ENCODE peak calls at places on chromosome 15, in five cellular contexts. I is endothelial cell, X is tibial artery, V is gastrocnemius medialis, M is left lung. T is an unnamed sample.

GRCh38 chr15:67836477-67836876 is 3.4 kb downstream of the RNU6-1 start:
- DNase-seq in X (peak; percentile 69), M (no peak), V (no peak), I (peak; percentile 62), T (no peak)

GRCh38 chr15:77836116-77836798 is 203.5 kb upstream of the LINGO1 start:
- DNase-seq in V (no peak), X (peak; percentile 35), M (peak; percentile 19), I (no peak), T (no peak)

GRCh38 chr15:45715528-45715927 is 80.7 kb downstream of the SQOR start:
- DNase-seq in M (no peak), I (no peak), V (no peak), X (no peak), T (no peak)

GRCh38 chr15:68407141-68407885 is 24.6 kb downstream of the ITGA11 start:
- DNase-seq in I (no peak), V (no peak), X (peak; percentile 84), M (no peak), T (no peak)

GRCh38 chr15:52491460-52491859 is 37.2 kb downstream of the MYO5A start:
- DNase-seq in M (no peak), I (no peak), X (no peak), V (no peak), T (no peak)

GRCh38 chr15:68930268-68931022 is at the start of gene SPESP1:
- DNase-seq in M (peak; percentile 75), X (peak; percentile 75), V (peak; percentile 27), I (no peak), T (no peak)

GRCh38 chr15:60760646-60761504 is 281.9 kb upstream of the ICE2 start:
- DNase-seq in V (no peak), X (no peak), M (no peak), I (no peak), T (no peak)

GRCh38 chr15:85496551-85497545 is 116.4 kb downstream of the AKAP13 start:
- DNase-seq in V (no peak), I (no peak), X (no peak), M (no peak), T (no peak)

GRCh38 chr15:60912984-60913697 is 316.0 kb downstream of the RORA start:
- DNase-seq in I (no peak), V (peak; percentile 60), X (no peak), M (no peak), T (no peak)

GRCh38 chr15:38069001-38069400 is 134.6 kb downstream of the TMCO5A start:
- DNase-seq in V (no peak), I (no peak), X (no peak), M (peak; percentile 35), T (no peak)

GRCh38 chr15:57479005-57479404 is 102.7 kb downstream of the CGNL1 start:
- DNase-seq in M (no peak), I (no peak), V (no peak), X (no peak), T (no peak)

GRCh38 chr15:92316586-92317295 is 76.9 kb upstream of the ST8SIA2 start:
- DNase-seq in V (no peak), X (no peak), I (no peak), M (no peak), T (no peak)

GRCh38 chr15:89195836-89196235 is 25.5 kb downstream of the RLBP1 start:
- DNase-seq in M (no peak), I (no peak), V (no peak), X (peak; percentile 82), T (no peak)

GRCh38 chr15:90648137-90649070 is 68.7 kb upstream of the BLM start:
- DNase-seq in M (peak; percentile 86), V (peak; percentile 62), I (peak; percentile 54), X (peak; percentile 87), T (peak; percentile 74)

GRCh38 chr15:69540622-69541021 is 88.0 kb downstream of the RPLP1 start:
- DNase-seq in I (no peak), V (peak; percentile 48), X (no peak), M (no peak), T (no peak)

GRCh38 chr15:60589728-60590127 is 110.8 kb upstream of the ICE2 start:
- DNase-seq in X (no peak), I (no peak), V (no peak), M (no peak), T (no peak)

GRCh38 chr15:80567721-80568157 is 127.4 kb upstream of the ABHD17C start:
- DNase-seq in M (no peak), I (peak; percentile 64), V (peak; percentile 14), X (no peak), T (no peak)

GRCh38 chr15:62118446-62118964 is 46.6 kb downstream of the C2CD4B start:
- DNase-seq in X (no peak), V (no peak), M (no peak), I (no peak), T (no peak)

GRCh38 chr15:92772626-92773244 is 117.2 kb upstream of the FAM174B start:
- DNase-seq in M (no peak), I (no peak), V (no peak), X (no peak), T (no peak)

GRCh38 chr15:74458473-74458872 is 2.5 kb downstream of the UBL7 start:
- DNase-seq in M (no peak), V (no peak), X (no peak), I (no peak), T (no peak)

GRCh38 chr15:68387288-68388143 is 44.4 kb downstream of the ITGA11 start:
- DNase-seq in I (no peak), X (peak; percentile 46), M (no peak), V (no peak), T (no peak)

GRCh38 chr15:80494311-80494710 is 90.1 kb downstream of the ARNT2 start:
- DNase-seq in I (no peak), V (no peak), X (no peak), M (no peak), T (no peak)

GRCh38 chr15:82108489-82109078 is 62.8 kb upstream of the MEX3B start:
- DNase-seq in I (peak; percentile 89), X (no peak), M (peak; percentile 35), V (peak; percentile 49), T (no peak)

GRCh38 chr15:75904241-75904631 is 558 bp downstream of the FBXO22 start:
- DNase-seq in I (peak; percentile 37), M (peak; percentile 45), V (no peak), X (no peak), T (no peak)

GRCh38 chr15:65413760-65414144 is 9.0 kb downstream of the IGDCC4 start:
- DNase-seq in V (no peak), M (no peak), X (no peak), I (no peak), T (no peak)

GRCh38 chr15:65412556-65412955 is 10.2 kb downstream of the IGDCC4 start:
- DNase-seq in I (no peak), M (no peak), X (no peak), V (no peak), T (no peak)

GRCh38 chr15:65416845-65417416 is 5.8 kb downstream of the IGDCC4 start:
- DNase-seq in I (no peak), X (no peak), V (peak; percentile 79), M (no peak), T (no peak)

GRCh38 chr15:65413051-65413759 is 9.5 kb downstream of the IGDCC4 start:
- DNase-seq in X (no peak), M (no peak), V (no peak), I (no peak), T (no peak)

GRCh38 chr15:65414841-65415621 is 7.7 kb downstream of the IGDCC4 start:
- DNase-seq in V (peak; percentile 71), M (no peak), I (peak; percentile 55), X (no peak), T (no peak)
- TF ChIP-seq CTCF in V (no peak), M (no peak), I (no peak), X (no peak), T (no peak)

GRCh38 chr15:58677426-58677825 is 72.1 kb downstream of the ADAM10 start:
- DNase-seq in I (no peak), V (no peak), X (no peak), M (no peak), T (no peak)
- TF ChIP-seq CTCF in I (no peak), V (no peak), X (no peak), M (no peak), T (no peak)

GRCh38 chr15:64748251-64748650 is 27.1 kb downstream of the RBPMS2 start:
- DNase-seq in X (no peak), I (no peak), M (no peak), V (no peak), T (no peak)

GRCh38 chr15:64749167-64749566 is 26.2 kb downstream of the RBPMS2 start:
- DNase-seq in V (peak; percentile 85), I (no peak), X (peak; percentile 83), M (no peak), T (no peak)

GRCh38 chr15:64753419-64754185 is 21.8 kb downstream of the RBPMS2 start:
- DNase-seq in M (no peak), V (no peak), I (no peak), X (no peak), T (no peak)

GRCh38 chr15:64749999-64750657 is 25.3 kb downstream of the RBPMS2 start:
- DNase-seq in I (peak; percentile 22), V (no peak), M (no peak), X (peak; percentile 84), T (no peak)

GRCh38 chr15:64751464-64751863 is 23.9 kb downstream of the RBPMS2 start:
- DNase-seq in I (no peak), V (no peak), M (no peak), X (no peak), T (no peak)
- TF ChIP-seq CTCF in I (no peak), V (no peak), M (no peak), X (no peak), T (no peak)

GRCh38 chr15:40871749-40872617 is 2.1 kb downstream of the RHOV start:
- DNase-seq in M (peak; percentile 60), X (no peak), V (no peak), I (no peak), T (no peak)

GRCh38 chr15:40870716-40871115 is 3.3 kb downstream of the RHOV start:
- DNase-seq in I (no peak), M (no peak), X (no peak), V (no peak), T (no peak)

GRCh38 chr15:40872791-40873526 is 1.1 kb downstream of the RHOV start:
- DNase-seq in V (no peak), I (no peak), M (no peak), X (no peak), T (no peak)

GRCh38 chr15:40875996-40876740 is 2.1 kb upstream of the RHOV start:
- DNase-seq in V (no peak), I (no peak), M (no peak), X (no peak), T (no peak)

DNA sequence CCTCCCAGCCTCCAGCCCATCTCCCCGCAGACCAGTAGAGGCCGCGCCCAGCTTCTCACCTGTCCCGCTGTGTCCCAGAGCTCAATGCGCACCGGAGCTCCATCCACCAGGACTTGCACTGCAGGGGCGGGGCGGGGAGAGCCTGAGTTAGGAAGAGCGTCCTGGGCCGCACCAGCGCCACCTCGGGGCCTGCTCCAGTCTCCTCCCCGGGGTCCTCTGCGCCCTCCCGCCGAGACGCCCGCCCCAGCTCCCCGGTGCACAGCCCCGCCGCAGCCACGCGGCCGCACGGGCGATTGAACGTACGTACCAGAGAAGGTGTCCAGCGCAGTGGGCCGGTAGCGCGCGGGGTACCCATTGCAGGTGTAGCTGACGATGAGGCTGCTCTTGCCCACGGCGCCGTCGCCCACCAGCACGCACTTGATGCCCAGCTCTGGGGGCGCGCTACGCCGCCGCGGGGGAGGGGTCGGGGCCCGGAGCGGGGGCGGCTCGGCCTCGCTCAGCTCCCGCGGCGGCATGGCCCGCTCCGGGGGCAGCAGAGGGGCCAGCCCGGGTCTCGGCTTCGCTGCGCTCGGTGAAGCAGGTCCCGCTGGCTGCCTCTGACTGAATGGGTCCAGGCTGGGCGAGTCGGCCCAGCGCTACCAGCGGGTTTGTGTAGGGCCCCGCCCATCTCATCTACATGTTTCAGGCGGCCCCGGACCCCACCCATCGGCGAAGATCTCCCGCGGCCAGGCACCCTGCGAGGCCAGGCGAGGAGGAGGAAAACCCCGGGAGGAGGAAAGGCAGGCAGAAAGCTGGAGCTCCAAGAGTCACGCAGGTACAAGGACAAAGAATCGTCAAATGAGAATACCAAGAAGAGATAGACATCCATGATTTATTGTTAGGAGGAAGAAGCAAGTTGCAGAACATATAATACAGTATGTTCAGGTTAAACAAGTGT is at the start of gene RHOV:
- DNase-seq in V (no peak), M (peak; percentile 69), X (no peak), I (peak; percentile 61), T (peak; percentile 28)
- TF ChIP-seq CTCF in V (no peak), M (no peak), X (no peak), I (no peak), T (no peak)